ENCODE peak calls at places on chromosomes 12 and 14, in four cellular contexts. I is WTC11, T is K562, V is HepG2. W is an unnamed sample.

GRCh38 chr12:108635201-108635996 is 1.7 kb upstream of the SELPLG start:
- DNase-seq in I (no peak), T (no peak), V (no peak), W (no peak)

GRCh38 chr12:53652366-53652765 is 23.5 kb downstream of the ATP5MC2 start:
- DNase-seq in T (no peak), V (no peak), I (no peak), W (no peak)

GRCh38 chr12:116171549-116171948 is 105.9 kb downstream of the MED13L start:
- DNase-seq in T (no peak), I (no peak), V (no peak), W (no peak)

GRCh38 chr12:100498141-100498540 is 24.5 kb downstream of the NR1H4 start:
- DNase-seq in I (no peak), V (no peak), T (no peak), W (no peak)

GRCh38 chr12:176321-177181 is 37.4 kb downstream of the SLC6A12 start:
- DNase-seq in V (peak), T (no peak), I (no peak), W (no peak)

GRCh38 chr14:68947802-68948201 is 31.3 kb downstream of the ACTN1 start:
- DNase-seq in V (no peak), I (no peak), T (no peak), W (no peak)

GRCh38 chr14:29144598-29144997 is 378.0 kb downstream of the FOXG1 start:
- DNase-seq in T (no peak), V (no peak), I (no peak), W (no peak)

GRCh38 chr14:22432348-22432976 is 156.6 kb downstream of the DAD1 start:
- DNase-seq in I (no peak), V (no peak), T (no peak), W (no peak)

GRCh38 chr12:95763809-95764253 is 26.7 kb downstream of the NTN4 start:
- DNase-seq in I (no peak), T (no peak), V (peak), W (no peak)

GRCh38 chr12:116346751-116347150 is 69.3 kb upstream of the MED13L start:
- DNase-seq in I (no peak), V (no peak), T (peak), W (no peak)

GRCh38 chr14:23182372-23183014 is 967 bp downstream of the SLC7A8 start:
- DNase-seq in T (peak), V (no peak), I (peak), W (peak)

GRCh38 chr12:132486576-132486975 is 3.4 kb upstream of the FBRSL1 start:
- DNase-seq in I (no peak), V (no peak), T (no peak), W (no peak)

GRCh38 chr12:19894049-19894448 is 454.8 kb downstream of the AEBP2 start:
- DNase-seq in V (no peak), T (no peak), I (no peak), W (no peak)

GRCh38 chr14:103194256-103195045 is 71.2 kb downstream of the TNFAIP2 start:
- DNase-seq in T (no peak), V (peak), I (no peak), W (no peak)

GRCh38 chr14:61479746-61480502 is 158.5 kb downstream of the PRKCH start:
- DNase-seq in T (no peak), I (no peak), V (no peak), W (no peak)

GRCh38 chr12:132672116-132672515 is 15.0 kb downstream of the POLE start:
- DNase-seq in T (no peak), V (no peak), I (no peak), W (no peak)

DNA sequence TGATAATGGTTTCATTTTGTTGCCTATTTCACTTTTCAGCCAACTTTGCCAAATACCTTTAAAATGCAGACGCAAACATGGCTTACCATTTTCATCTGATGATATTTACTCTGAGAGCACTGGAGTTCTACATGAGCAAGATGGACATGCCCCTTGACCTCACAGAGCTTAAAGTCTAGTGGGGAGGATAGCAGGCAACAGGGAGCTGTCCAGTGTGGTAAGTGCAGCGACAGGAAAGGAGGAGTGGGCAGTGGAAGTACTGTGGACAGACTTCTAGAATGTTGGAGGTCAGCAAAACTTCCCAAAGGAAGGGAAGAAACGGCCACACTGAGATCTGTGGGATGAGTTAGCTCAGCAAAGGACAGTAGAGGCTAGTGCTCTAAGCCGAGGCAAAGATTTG is 25.3 kb downstream of the LRIG3 start:
- DNase-seq in T (no peak), I (no peak), V (no peak), W (no peak)
- TF ChIP-seq ELF4 in T (no peak), I (no peak), V (no peak), W (no peak)

DNA sequence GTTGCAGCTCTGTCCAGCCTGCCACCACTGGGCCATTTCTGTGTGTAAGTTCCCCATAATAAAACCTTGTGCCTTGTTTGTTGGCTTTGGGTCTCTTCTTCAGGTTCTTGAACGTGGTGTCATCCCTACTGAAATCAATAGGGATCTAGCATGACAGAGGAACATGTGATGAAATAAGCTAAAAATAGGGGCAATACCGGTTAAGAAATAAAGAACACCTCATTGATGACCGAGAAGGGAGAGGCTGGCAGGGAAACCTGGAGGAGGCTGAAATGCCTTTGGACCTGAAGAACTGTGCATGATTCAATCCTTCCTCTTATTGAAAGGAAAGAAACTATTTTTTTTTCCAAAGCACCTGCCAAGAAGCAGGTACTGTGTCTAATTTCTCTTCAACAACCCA is 172.3 kb downstream of the PPM1H start:
- DNase-seq in T (no peak), V (no peak), I (no peak), W (no peak)
- TF ChIP-seq ELF4 in T (no peak), V (no peak), I (no peak), W (no peak)

DNA sequence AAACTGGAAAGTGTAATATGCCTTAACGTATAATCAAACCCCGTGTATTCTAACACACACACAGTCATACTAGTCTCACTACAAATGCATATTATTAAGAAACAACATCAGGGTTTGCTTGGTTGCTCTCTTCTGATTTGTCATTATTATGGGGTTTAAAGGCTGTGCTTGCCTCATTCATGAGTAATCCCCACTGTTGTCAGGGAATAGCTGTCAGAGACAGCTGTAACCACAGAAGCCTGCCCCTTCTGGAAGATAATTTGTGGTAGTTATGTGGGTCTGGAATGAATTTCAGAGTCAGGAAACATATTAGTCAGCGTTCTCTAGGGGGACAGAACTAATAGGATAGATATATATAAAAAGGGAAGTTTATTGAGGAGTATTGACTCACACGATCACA is 456.9 kb upstream of the TMEM132C start:
- DNase-seq in T (no peak), I (no peak), V (no peak), W (no peak)
- TF ChIP-seq ELF4 in T (no peak), I (no peak), V (no peak), W (no peak)

GRCh38 chr12:90939382-90939781 is 15.6 kb downstream of the CCER1 start:
- DNase-seq in V (no peak), I (no peak), T (no peak), W (no peak)
- TF ChIP-seq ELF4 in V (no peak), I (no peak), T (no peak), W (no peak)

GRCh38 chr12:46358325-46358700 is 14.3 kb downstream of the SLC38A2 start:
- DNase-seq in V (no peak), T (no peak), I (no peak), W (no peak)

GRCh38 chr12:46359667-46360280 is 12.8 kb downstream of the SLC38A2 start:
- DNase-seq in T (no peak), V (no peak), I (no peak), W (no peak)

GRCh38 chr12:46360370-46360769 is 12.2 kb downstream of the SLC38A2 start:
- DNase-seq in I (no peak), T (no peak), V (no peak), W (no peak)

GRCh38 chr12:46357438-46358324 is 14.9 kb downstream of the SLC38A2 start:
- DNase-seq in T (no peak), V (peak), I (no peak), W (no peak)

GRCh38 chr12:46358791-46359666 is 13.5 kb downstream of the SLC38A2 start:
- DNase-seq in I (no peak), V (no peak), T (no peak), W (no peak)
- TF ChIP-seq ELF4 in I (no peak), V (no peak), T (no peak), W (no peak)

GRCh38 chr12:14902465-14902864 is 16.8 kb upstream of the MGP start:
- DNase-seq in I (no peak), T (no peak), V (no peak), W (no peak)
- TF ChIP-seq ELF4 in I (no peak), T (no peak), V (no peak), W (no peak)

GRCh38 chr14:72856530-72857264 is 37.2 kb downstream of the DPF3 start:
- DNase-seq in I (no peak), T (no peak), V (no peak), W (no peak)
- TF ChIP-seq ELF4 in I (no peak), T (no peak), V (no peak), W (no peak)

DNA sequence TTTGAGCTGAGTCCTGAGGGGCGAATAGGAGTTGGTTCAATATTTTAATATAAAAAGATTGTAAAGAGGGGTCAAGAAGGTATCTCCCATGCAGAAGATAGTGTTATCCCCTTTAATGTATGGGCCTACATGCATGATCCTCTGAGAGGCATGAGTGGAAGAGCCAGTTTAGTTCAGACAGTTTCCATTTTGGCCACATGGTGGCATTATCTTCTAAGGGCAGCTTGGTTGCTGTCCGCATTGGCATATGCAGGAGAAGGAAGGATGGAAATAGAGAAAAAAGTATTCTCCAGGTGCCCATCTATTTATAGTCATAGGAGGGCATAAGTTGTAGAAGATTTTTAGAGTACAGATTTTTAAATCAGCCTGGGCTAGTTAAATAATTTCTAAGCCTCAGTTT is 5.4 kb downstream of the SAMD4A start:
- DNase-seq in V (peak), T (no peak), I (peak), W (peak)
- TF ChIP-seq ELF4 in V (no peak), T (no peak), I (no peak), W (no peak)